ENCODE peak calls at places on chromosomes 16 and 17, in five cellular contexts. Z is PC-9, U is dorsolateral prefrontal cortex, T is tibial nerve, N is heart left ventricle. M is an unnamed sample.

GRCh38 chr16:17470002-17470870 is 524 bp downstream of the XYLT1 start:
- DNase-seq in U (no peak), N (no peak), Z (no peak), T (no peak), M (no peak)

GRCh38 chr16:30139895-30140481 is 17.0 kb upstream of the MAPK3 start:
- DNase-seq in U (no peak), T (no peak), Z (no peak), N (no peak), M (no peak)

GRCh38 chr16:22694887-22695382 is 119.0 kb upstream of the HS3ST2 start:
- DNase-seq in Z (no peak), N (peak), U (no peak), T (no peak), M (no peak)

GRCh38 chr17:29581583-29582253 is 7.7 kb downstream of the GIT1 start:
- DNase-seq in T (no peak), Z (peak), N (peak), U (peak), M (no peak)

GRCh38 chr16:85436207-85436606 is 176.9 kb upstream of the GSE1 start:
- DNase-seq in N (no peak), U (no peak), T (no peak), Z (no peak), M (no peak)

GRCh38 chr17:28646039-28646754 is 1.2 kb upstream of the BLTP2 start:
- DNase-seq in N (no peak), T (peak), Z (no peak), U (no peak), M (no peak)

GRCh38 chr16:72285728-72286127 is 113.8 kb upstream of the PMFBP1 start:
- DNase-seq in T (no peak), U (no peak), Z (no peak), N (no peak), M (no peak)

GRCh38 chr17:29567362-29568330 is 809 bp upstream of the ABHD15 start:
- DNase-seq in T (peak), Z (peak), N (peak), U (peak), M (no peak)

GRCh38 chr17:6831662-6832263 is at the start of gene TEKT1:
- DNase-seq in N (peak), U (peak), T (peak), Z (peak), M (peak)

GRCh38 chr17:13031718-13032350 is 14.0 kb upstream of the ELAC2 start:
- DNase-seq in Z (no peak), N (peak), T (peak), U (no peak), M (peak)

GRCh38 chr16:87407511-87408112 is 15.5 kb downstream of the MAP1LC3B start:
- DNase-seq in T (peak), U (no peak), N (peak), Z (peak), M (no peak)

GRCh38 chr17:30961213-30962188 is 9.3 kb upstream of the RNF135 start:
- DNase-seq in N (no peak), U (no peak), Z (no peak), T (no peak), M (no peak)

GRCh38 chr16:3266873-3267537 is 10.6 kb upstream of the MEFV start:
- DNase-seq in N (peak), Z (no peak), T (no peak), U (no peak), M (peak)

GRCh38 chr17:69373069-69373468 is 41.4 kb upstream of the MAP2K6 start:
- DNase-seq in T (no peak), Z (no peak), U (no peak), N (no peak), M (no peak)

GRCh38 chr17:71726320-71726719 is 394.5 kb upstream of the SOX9 start:
- DNase-seq in N (no peak), U (no peak), Z (no peak), T (no peak), M (no peak)

GRCh38 chr16:9948933-9949332 is 233.3 kb downstream of the GRIN2A start:
- DNase-seq in N (no peak), U (no peak), T (no peak), Z (no peak), M (no peak)

GRCh38 chr16:18800674-18801196 is 614 bp downstream of the ARL6IP1 start:
- DNase-seq in N (no peak), T (no peak), U (no peak), Z (no peak), M (no peak)

GRCh38 chr17:2379489-2380224 is 21.2 kb downstream of the MNT start:
- DNase-seq in U (no peak), N (no peak), T (no peak), Z (no peak), M (no peak)

GRCh38 chr16:3038256-3038655 is 1.5 kb upstream of the BICDL2 start:
- DNase-seq in T (no peak), U (no peak), Z (peak), N (no peak), M (no peak)

GRCh38 chr17:58969156-58969555 is 137.5 kb downstream of the TRIM37 start:
- DNase-seq in U (no peak), T (no peak), Z (no peak), N (no peak), M (no peak)

DNA sequence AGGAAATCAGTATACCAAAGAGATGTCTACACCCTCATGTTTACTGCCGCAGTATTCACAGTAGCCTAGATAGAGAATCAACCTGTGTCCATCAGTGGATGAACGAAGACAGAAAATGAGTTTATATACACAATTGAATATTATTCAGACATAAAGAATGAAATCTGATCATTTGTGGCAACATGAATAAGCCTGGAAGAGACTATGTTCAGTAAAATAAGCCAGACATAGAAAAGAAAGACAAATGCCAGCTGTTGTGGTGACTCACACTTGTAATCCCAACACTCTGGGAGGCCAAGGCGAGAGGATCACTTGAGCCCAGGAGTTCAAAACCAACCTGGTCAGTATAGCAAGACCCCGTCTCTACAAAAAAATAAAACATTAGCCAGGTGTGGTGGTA is 16.1 kb downstream of the NUDT16L1 start:
- DNase-seq in U (no peak), N (no peak), T (no peak), Z (no peak), M (no peak)
- H3K27ac ChIP-seq in U (no peak), N (no peak), T (no peak), Z (no peak), M (no peak)

GRCh38 chr17:83201206-83202001 is 122.0 kb downstream of the METRNL start:
- DNase-seq in T (peak), U (peak), N (peak), Z (no peak), M (no peak)
- H3K27ac ChIP-seq in T (peak), U (no peak), N (peak), Z (no peak), M (no peak)

DNA sequence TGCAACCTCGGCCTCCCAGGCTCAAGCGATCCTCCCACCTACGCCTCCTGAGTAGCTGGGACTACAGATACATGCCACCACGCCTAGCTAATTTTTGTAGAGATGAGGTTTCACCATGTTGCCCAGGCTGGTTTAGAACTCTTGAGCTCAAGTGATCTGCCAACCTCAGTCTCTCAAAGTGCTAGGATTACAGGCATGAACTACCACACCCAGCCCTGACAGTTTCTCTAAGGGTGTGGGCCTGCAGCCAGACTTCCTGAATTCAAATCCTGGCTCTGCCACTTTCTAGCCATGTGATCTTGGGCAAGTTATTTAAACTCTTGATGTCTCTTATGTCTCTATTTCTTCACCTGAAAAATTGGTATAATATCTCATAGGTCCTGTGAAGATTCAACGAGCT is 5.6 kb downstream of the CUEDC1 start:
- DNase-seq in T (no peak), Z (peak), N (peak), U (no peak), M (no peak)
- H3K27ac ChIP-seq in T (peak), Z (peak), N (peak), U (peak), M (peak)

GRCh38 chr16:79767597-79768280 is 167.2 kb upstream of the MAF start:
- DNase-seq in U (no peak), T (peak), Z (no peak), N (no peak), M (no peak)
- H3K27ac ChIP-seq in U (peak), T (peak), Z (no peak), N (peak), M (peak)

DNA sequence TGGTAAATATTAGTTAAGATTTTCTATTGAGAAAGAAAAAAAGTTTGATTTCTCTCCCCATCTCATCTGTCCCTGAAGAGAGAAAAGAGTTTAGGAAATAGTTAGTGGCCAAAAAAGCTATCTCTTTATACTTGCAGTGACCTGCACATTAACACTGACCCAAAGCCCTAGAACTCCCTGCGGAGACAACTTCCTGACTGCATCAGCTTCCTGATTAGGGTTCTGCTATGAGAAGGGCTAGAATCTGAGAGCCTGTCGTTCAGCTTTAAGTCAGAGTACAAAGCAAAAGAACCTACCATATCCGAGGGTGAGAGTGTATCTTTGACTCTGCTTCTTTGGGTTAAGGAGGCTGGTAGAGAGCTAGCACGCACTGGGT is 24.7 kb downstream of the LIMD2 start:
- DNase-seq in Z (peak), N (no peak), T (no peak), U (no peak), M (no peak)
- H3K27ac ChIP-seq in Z (no peak), N (peak), T (peak), U (peak), M (peak)

GRCh38 chr17:78954684-78955083 is 25.0 kb downstream of the LGALS3BP start:
- DNase-seq in U (no peak), N (no peak), Z (no peak), T (no peak), M (no peak)

GRCh38 chr17:78950870-78951269 is 25.7 kb upstream of the TIMP2 start:
- DNase-seq in U (no peak), T (no peak), Z (no peak), N (no peak), M (no peak)

GRCh38 chr17:78952706-78953105 is 27.0 kb downstream of the LGALS3BP start:
- DNase-seq in N (no peak), Z (no peak), U (no peak), T (no peak), M (no peak)

GRCh38 chr17:78953356-78954350 is 26.1 kb downstream of the LGALS3BP start:
- DNase-seq in N (no peak), U (peak), T (no peak), Z (no peak), M (no peak)

GRCh38 chr17:78951967-78952551 is 26.9 kb upstream of the TIMP2 start:
- DNase-seq in N (no peak), T (no peak), Z (no peak), U (no peak), M (no peak)
- H3K27ac ChIP-seq in N (no peak), T (no peak), Z (no peak), U (no peak), M (no peak)

GRCh38 chr16:59295474-59295873 is 561.4 kb upstream of the GOT2 start:
- DNase-seq in U (no peak), T (no peak), N (no peak), Z (no peak), M (no peak)

GRCh38 chr16:59296002-59296401 is 561.9 kb upstream of the GOT2 start:
- DNase-seq in N (no peak), Z (no peak), U (no peak), T (peak), M (no peak)

DNA sequence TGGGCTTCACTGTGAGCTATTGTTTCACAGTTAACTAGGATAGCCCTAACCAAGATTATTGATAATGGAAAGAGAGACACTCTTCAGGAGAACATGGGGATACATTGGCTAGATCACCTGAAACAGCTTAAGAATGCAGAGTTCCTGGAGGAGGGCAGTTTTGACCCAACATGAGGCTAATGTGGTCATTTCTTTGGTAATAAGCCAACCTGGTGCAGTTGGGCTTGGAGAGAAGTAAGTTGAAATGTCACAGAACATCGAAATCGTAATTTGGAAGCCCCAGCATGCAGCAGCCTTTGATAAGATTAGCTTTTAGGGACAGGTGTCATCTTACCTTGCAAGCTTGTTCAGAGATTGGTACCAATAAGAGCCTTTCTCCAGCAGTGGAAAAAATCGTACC is 556.6 kb upstream of the GOT2 start:
- DNase-seq in Z (no peak), T (no peak), U (no peak), N (no peak), M (no peak)
- H3K27ac ChIP-seq in Z (no peak), T (no peak), U (no peak), N (no peak), M (no peak)

GRCh38 chr16:24917891-24918290 is 72.1 kb downstream of the SLC5A11 start:
- DNase-seq in Z (no peak), U (no peak), N (no peak), T (no peak), M (no peak)

GRCh38 chr16:24919536-24919935 is 73.8 kb downstream of the SLC5A11 start:
- DNase-seq in T (no peak), Z (no peak), N (no peak), U (no peak), M (no peak)

GRCh38 chr16:24920568-24920967 is 74.8 kb downstream of the SLC5A11 start:
- DNase-seq in Z (no peak), U (no peak), T (no peak), N (no peak), M (no peak)

GRCh38 chr16:24918641-24919040 is 72.9 kb downstream of the SLC5A11 start:
- DNase-seq in U (no peak), T (no peak), Z (no peak), N (no peak), M (no peak)

GRCh38 chr16:24921229-24921628 is 75.5 kb downstream of the SLC5A11 start:
- DNase-seq in U (no peak), N (no peak), T (no peak), Z (no peak), M (no peak)
- H3K27ac ChIP-seq in U (no peak), N (no peak), T (no peak), Z (no peak), M (no peak)

M was measured in substantia nigra.